ENCODE peak calls at places on chromosomes 11 and 22, in eight cellular contexts. Y is Peyer's patch, L is thyroid gland, Q is HCT116, R is ovary, K is esophagus muscularis mucosa, W is A549, I is breast epithelium. P is an unnamed sample.

GRCh38 chr22:27986459-27986858 is 67.4 kb upstream of the PITPNB start:
- DNase-seq in Y (peak; percentile 7), R (no peak), Q (no peak), K (no peak), L (no peak), I (no peak), W (no peak), P (no peak)

GRCh38 chr11:103892603-103893002 is 143.8 kb upstream of the DDI1 start:
- DNase-seq in L (no peak), W (peak; percentile 39), Y (no peak), Q (no peak), I (no peak), R (no peak), K (no peak), P (no peak)

GRCh38 chr11:43574949-43575915 is 105.3 kb upstream of the HSD17B12 start:
- DNase-seq in Y (no peak), L (no peak), R (peak; percentile 45), W (peak; percentile 23), Q (no peak), K (no peak), I (no peak), P (no peak)

GRCh38 chr22:40396882-40397281 is 26.5 kb downstream of the SGSM3 start:
- DNase-seq in R (no peak), K (no peak), W (no peak), L (peak; percentile 94), Y (no peak), Q (no peak), I (peak; percentile 89), P (peak; percentile 70)

GRCh38 chr11:21110378-21110777 is 441.0 kb downstream of the NELL1 start:
- DNase-seq in K (peak; percentile 57), W (no peak), Y (no peak), L (no peak), Q (no peak), R (no peak), I (no peak), P (no peak)

GRCh38 chr11:550021-550745 is 10.4 kb downstream of the LMNTD2 start:
- DNase-seq in W (no peak), L (no peak), I (no peak), Q (no peak), Y (no peak), R (no peak), K (no peak), P (no peak)

GRCh38 chr11:86664930-86665329 is 7.5 kb downstream of the ME3 start:
- DNase-seq in I (no peak), K (no peak), L (no peak), R (no peak), Y (no peak), W (peak; percentile 37), Q (no peak), P (no peak)

GRCh38 chr11:71240865-71241691 is 11.3 kb downstream of the SHANK2 start:
- DNase-seq in Q (no peak), K (no peak), R (no peak), W (peak; percentile 85), L (no peak), I (peak; percentile 65), Y (no peak), P (peak; percentile 43)

GRCh38 chr11:14619580-14619979 is 24.0 kb upstream of the PDE3B start:
- DNase-seq in W (no peak), Y (no peak), L (no peak), Q (no peak), I (no peak), R (no peak), K (no peak), P (no peak)

DNA sequence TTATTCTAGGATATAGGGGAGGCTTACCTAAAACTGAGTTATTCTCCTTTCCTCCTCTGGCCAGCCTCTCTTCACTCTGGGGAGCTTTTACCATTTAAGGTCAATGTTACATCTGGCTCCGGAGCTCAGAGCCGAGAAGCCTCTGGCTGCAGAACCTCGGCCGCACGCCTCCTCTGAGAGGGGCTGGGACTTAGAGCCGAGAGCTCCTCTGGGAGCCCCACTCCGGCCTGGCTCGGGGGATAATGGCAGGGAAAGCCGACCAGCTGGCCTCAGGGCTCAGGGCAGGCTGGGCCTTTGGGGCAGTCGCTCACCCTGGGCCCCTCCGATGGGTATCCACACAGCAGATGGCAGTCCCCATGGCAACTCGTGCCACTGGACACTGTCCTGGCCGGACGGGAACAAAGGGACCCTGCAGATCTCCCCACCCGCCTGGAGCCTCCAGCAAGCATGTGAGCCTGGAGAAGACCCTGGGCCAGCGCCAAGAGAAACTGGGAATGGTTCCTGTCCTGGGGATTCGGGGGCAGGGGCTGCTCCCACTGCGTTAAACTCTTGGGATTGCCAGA is at the start of gene IRAG1:
- DNase-seq in Q (no peak), K (no peak), W (no peak), L (no peak), I (peak; percentile 54), R (peak; percentile 72), Y (no peak), P (peak; percentile 18)
- TF ChIP-seq POLR2A in Q (no peak), K (peak; percentile 14), W (no peak), L (no peak), I (no peak), R (no peak), Y (no peak), P (no peak)

GRCh38 chr11:27276141-27276540 is 86.9 kb downstream of the CCDC34 start:
- DNase-seq in R (no peak), L (no peak), W (no peak), Y (no peak), I (no peak), Q (no peak), K (no peak), P (no peak)

GRCh38 chr11:27277843-27278242 is 85.2 kb downstream of the CCDC34 start:
- DNase-seq in W (no peak), L (no peak), R (no peak), K (no peak), Y (no peak), I (no peak), Q (no peak), P (no peak)

GRCh38 chr11:27280131-27280530 is 82.9 kb downstream of the CCDC34 start:
- DNase-seq in K (no peak), Q (no peak), L (no peak), W (no peak), I (no peak), Y (no peak), R (no peak), P (no peak)

GRCh38 chr11:27279491-27279890 is 83.5 kb downstream of the CCDC34 start:
- DNase-seq in I (no peak), Y (no peak), R (no peak), L (no peak), K (no peak), Q (no peak), W (no peak), P (no peak)

GRCh38 chr11:27274854-27275395 is 88.1 kb downstream of the CCDC34 start:
- DNase-seq in R (no peak), I (no peak), Y (no peak), L (no peak), W (no peak), K (no peak), Q (no peak), P (no peak)
- H3K4me3 ChIP-seq in R (no peak overlapping the region), I (no peak overlapping the region), Y (no peak overlapping the region), L (no peak overlapping the region), W (no peak overlapping the region), K (no peak overlapping the region), Q (no peak overlapping the region), P (no peak overlapping the region)

DNA sequence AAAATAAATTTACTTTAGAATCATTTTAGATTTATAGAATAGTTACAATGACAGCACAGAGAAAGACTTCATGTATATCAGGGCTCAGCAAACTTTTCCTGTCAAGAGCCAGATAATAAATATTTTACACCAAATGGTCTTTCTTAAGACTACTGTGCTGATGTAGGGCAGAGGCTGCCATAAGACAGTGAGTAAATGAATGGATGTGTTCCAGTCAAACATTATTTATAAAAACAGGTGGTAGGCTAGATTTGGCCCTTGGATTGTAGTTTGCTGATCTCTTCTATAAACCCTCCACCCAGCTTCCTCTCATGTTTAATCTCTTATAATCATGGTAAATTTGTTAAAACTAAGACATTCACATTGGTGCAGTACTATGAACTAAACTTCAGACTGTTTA is 33.0 kb downstream of the CECR2 start:
- DNase-seq in L (no peak), Y (no peak), R (no peak), Q (no peak), W (no peak), K (no peak), I (no peak), P (no peak)
- TF ChIP-seq POLR2A in L (no peak), Y (no peak), R (no peak), Q (no peak), W (no peak), K (no peak), I (no peak), P (no peak)

GRCh38 chr11:2645779-2646118 is 54.0 kb downstream of the KCNQ1OT1 start:
- DNase-seq in I (no peak), K (no peak), Q (no peak), Y (no peak), L (no peak), W (no peak), R (no peak), P (no peak)

GRCh38 chr11:2647953-2648352 is 51.8 kb downstream of the KCNQ1OT1 start:
- DNase-seq in K (no peak), W (no peak), R (no peak), Q (no peak), I (no peak), L (no peak), Y (no peak), P (no peak)

GRCh38 chr11:2647167-2647566 is 52.6 kb downstream of the KCNQ1OT1 start:
- DNase-seq in K (no peak), L (no peak), R (no peak), I (no peak), W (no peak), Q (no peak), Y (no peak), P (no peak)

GRCh38 chr11:2643746-2644145 is 56.0 kb downstream of the KCNQ1OT1 start:
- DNase-seq in K (no peak), L (no peak), R (no peak), I (no peak), Y (no peak), Q (no peak), W (no peak), P (no peak)

GRCh38 chr11:2644844-2645778 is 54.7 kb downstream of the KCNQ1OT1 start:
- DNase-seq in I (no peak), W (no peak), L (no peak), K (no peak), R (no peak), Y (no peak), Q (no peak), P (no peak)
- H3K4me3 ChIP-seq in I (no peak overlapping the region), W (no peak overlapping the region), L (no peak overlapping the region), K (no peak overlapping the region), R (no peak overlapping the region), Y (no peak overlapping the region), Q (no peak overlapping the region), P (no peak overlapping the region)

GRCh38 chr11:12507391-12507790 is 130.0 kb downstream of the PARVA start:
- DNase-seq in K (peak; percentile 91), R (no peak), I (no peak), L (no peak), W (no peak), Q (no peak), Y (no peak), P (no peak)
- TF ChIP-seq POLR2A in K (no peak), R (no peak), I (no peak), L (no peak), W (no peak), Q (no peak), Y (no peak), P (no peak)

GRCh38 chr11:66316849-66317251 is at the start of gene CD248:
- DNase-seq in Q (no peak), R (peak; percentile 85), W (no peak), Y (peak; percentile 60), L (peak; percentile 33), K (no peak), I (no peak), P (no peak)
- H3K4me3 ChIP-seq in Q (no peak within 1 kb of the TSS), R (peak within 1 kb of the TSS; percentile 43), W (no peak within 1 kb of the TSS), Y (peak within 1 kb of the TSS; percentile 27), L (no peak within 1 kb of the TSS), K (peak within 1 kb of the TSS; percentile 59), I (peak within 1 kb of the TSS; percentile 77), P (peak within 1 kb of the TSS; percentile 10)